ENCODE peak calls at places on chromosomes 16 and 17, in five cellular contexts. H is CD4-positive, alpha-beta T cell; M is PC-3; R is neuronal stem cell; P is H9. Y is an unnamed sample.

GRCh38 chr17:81390029-81390428 is 5.2 kb upstream of the BAHCC1 start:
- DNase-seq in R (no peak), M (no peak), H (no peak), P (no peak), Y (no peak)

GRCh38 chr16:75053791-75054555 is 55.1 kb downstream of the ZNRF1 start:
- DNase-seq in R (no peak), M (peak; percentile 71), H (no peak), P (no peak), Y (no peak)

GRCh38 chr17:19374136-19374535 is 4.2 kb upstream of the MAPK7 start:
- DNase-seq in P (no peak), M (no peak), H (no peak), R (no peak), Y (no peak)

GRCh38 chr17:72600934-72601333 is 480.1 kb downstream of the SOX9 start:
- DNase-seq in M (peak; percentile 56), P (no peak), R (no peak), H (no peak), Y (no peak)

GRCh38 chr17:73470369-73470768 is 158.6 kb upstream of the CDC42EP4 start:
- DNase-seq in R (no peak), H (no peak), P (no peak), M (no peak), Y (no peak)

GRCh38 chr16:12311309-12311708 is 334.8 kb downstream of the SNX29 start:
- DNase-seq in R (no peak), M (no peak), P (peak; percentile 77), H (no peak), Y (no peak)

GRCh38 chr16:59370717-59371116 is 636.6 kb upstream of the GOT2 start:
- DNase-seq in H (no peak), P (no peak), M (no peak), R (no peak), Y (no peak)

GRCh38 chr16:79928142-79928735 is 327.7 kb upstream of the MAF start:
- DNase-seq in P (no peak), M (no peak), H (no peak), R (no peak), Y (no peak)

GRCh38 chr16:88526906-88527185 is 43.4 kb upstream of the ZC3H18 start:
- DNase-seq in M (no peak), P (no peak), R (no peak), H (no peak), Y (no peak)

GRCh38 chr17:9725575-9725974 is 65.8 kb downstream of the DHRS7C start:
- DNase-seq in P (no peak), M (no peak), H (no peak), R (peak; percentile 29), Y (no peak)

GRCh38 chr17:82053556-82054263 is 2.0 kb downstream of the GPS1 start:
- DNase-seq in M (no peak), R (no peak), H (no peak), P (no peak), Y (no peak)

GRCh38 chr17:31517524-31517923 is 126.0 kb downstream of the RAB11FIP4 start:
- DNase-seq in M (peak; percentile 3), R (no peak), P (peak; percentile 82), H (no peak), Y (no peak)

GRCh38 chr16:89764711-89765201 is 43.4 kb downstream of the ZNF276 start:
- DNase-seq in H (no peak), M (no peak), R (no peak), P (no peak), Y (no peak)

GRCh38 chr17:34300652-34301390 is 15.3 kb downstream of the CCL11 start:
- DNase-seq in H (no peak), R (no peak), P (no peak), M (no peak), Y (no peak)

GRCh38 chr16:72823961-72824490 is 223.9 kb downstream of the ZFHX3 start:
- DNase-seq in R (no peak), M (no peak), P (no peak), H (no peak), Y (no peak)

GRCh38 chr17:46818319-46818928 is at the start of gene WNT3:
- DNase-seq in H (peak; percentile 20), R (no peak), P (peak; percentile 97), M (no peak), Y (no peak)

GRCh38 chr17:13079010-13079409 is 61.2 kb upstream of the ELAC2 start:
- DNase-seq in H (no peak), P (no peak), M (no peak), R (no peak), Y (no peak)

GRCh38 chr16:9102379-9102778 is 10.9 kb downstream of the HAPSTR1 start:
- DNase-seq in R (no peak), M (peak; percentile 22), H (no peak), P (no peak), Y (peak; percentile 81)

GRCh38 chr17:40067710-40068109 is 4.9 kb downstream of the THRA start:
- DNase-seq in R (no peak), M (no peak), P (peak; percentile 25), H (no peak), Y (no peak)

GRCh38 chr17:51164911-51165679 is 1.1 kb upstream of the NME2 start:
- DNase-seq in M (no peak), R (no peak), H (no peak), P (peak; percentile 74), Y (no peak)

GRCh38 chr17:31394544-31394943 is 3.1 kb downstream of the RAB11FIP4 start:
- DNase-seq in P (peak; percentile 85), M (peak; percentile 44), R (peak; percentile 72), H (no peak), Y (peak; percentile 57)

GRCh38 chr17:40284085-40284713 is 3.5 kb upstream of the CDC6 start:
- DNase-seq in H (no peak), R (no peak), M (peak; percentile 90), P (no peak), Y (no peak)

GRCh38 chr17:60863892-60864673 is 186.4 kb downstream of the BCAS3 start:
- DNase-seq in R (no peak), H (no peak), P (no peak), M (no peak), Y (no peak)

GRCh38 chr17:43588121-43588520 is 42.0 kb upstream of the ETV4 start:
- DNase-seq in R (no peak), P (no peak), H (no peak), M (no peak), Y (no peak)

GRCh38 chr16:31072540-31073072 is 1.4 kb downstream of the ZNF668 start:
- DNase-seq in R (peak; percentile 24), M (peak; percentile 48), H (no peak), P (no peak), Y (no peak)

GRCh38 chr17:61869138-61869537 is 5.8 kb upstream of the BRIP1 start:
- DNase-seq in H (no peak), R (no peak), M (no peak), P (no peak), Y (no peak)

GRCh38 chr16:26645629-26646028 is 421.1 kb upstream of the C16orf82 start:
- DNase-seq in R (peak; percentile 35), M (no peak), P (peak; percentile 78), H (peak; percentile 17), Y (no peak)

GRCh38 chr16:15443753-15444152 is 9.4 kb downstream of the BMERB1 start:
- DNase-seq in P (no peak), M (no peak), R (no peak), H (no peak), Y (no peak)

GRCh38 chr17:45852535-45853297 is 8.0 kb downstream of the SPPL2C start:
- DNase-seq in R (peak; percentile 76), M (peak; percentile 82), H (peak; percentile 45), P (peak; percentile 73), Y (peak; percentile 23)

GRCh38 chr17:61251939-61252865 is 147.4 kb upstream of the TBX2 start:
- DNase-seq in R (no peak), M (no peak), P (no peak), H (no peak), Y (peak; percentile 99)

GRCh38 chr17:4498461-4499397 is at the start of gene SPNS2:
- DNase-seq in P (peak; percentile 81), M (peak; percentile 48), R (peak; percentile 64), H (peak; percentile 24), Y (no peak)

GRCh38 chr17:82013341-82013740 is 9.3 kb downstream of the CENPX start:
- DNase-seq in P (no peak), R (no peak), M (no peak), H (no peak), Y (no peak)

GRCh38 chr17:10063730-10064221 is 134.6 kb downstream of the GAS7 start:
- DNase-seq in H (no peak), R (no peak), P (no peak), M (no peak), Y (no peak)

GRCh38 chr17:57750930-57751329 is 5.8 kb upstream of the CCDC182 start:
- DNase-seq in R (no peak), H (no peak), M (no peak), P (no peak), Y (no peak)

GRCh38 chr16:3465911-3466584 is 22.6 kb downstream of the NAA60 start:
- DNase-seq in R (no peak), H (no peak), M (no peak), P (no peak), Y (no peak)

GRCh38 chr16:3467182-3467581 is 23.7 kb downstream of the NAA60 start:
- DNase-seq in R (no peak), H (no peak), M (no peak), P (no peak), Y (no peak)

GRCh38 chr16:3467920-3468319 is 24.4 kb downstream of the NAA60 start:
- DNase-seq in P (no peak), H (no peak), R (no peak), M (peak; percentile 8), Y (no peak)

GRCh38 chr16:3468501-3468900 is 25.0 kb downstream of the NAA60 start:
- DNase-seq in P (peak; percentile 64), H (no peak), R (no peak), M (no peak), Y (no peak)

GRCh38 chr16:3465301-3465700 is 21.8 kb downstream of the NAA60 start:
- DNase-seq in R (no peak), M (no peak), H (no peak), P (no peak), Y (no peak)
- H3K27ac ChIP-seq in R (no peak overlapping the region), M (no peak overlapping the region), H (no peak overlapping the region), P (no peak overlapping the region), Y (no peak overlapping the region)

GRCh38 chr16:50578147-50578546 is 30.0 kb downstream of the NKD1 start:
- DNase-seq in M (no peak), P (no peak), H (no peak), R (no peak), Y (no peak)
- H3K27ac ChIP-seq in M (no peak overlapping the region), P (no peak overlapping the region), H (no peak overlapping the region), R (no peak overlapping the region), Y (no peak overlapping the region)

GRCh38 chr16:84226026-84226425 is 13.8 kb downstream of the KCNG4 start:
- DNase-seq in R (no peak), H (no peak), M (no peak), P (no peak), Y (no peak)
- H3K27ac ChIP-seq in R (no peak overlapping the region), H (no peak overlapping the region), M (no peak overlapping the region), P (no peak overlapping the region), Y (no peak overlapping the region)

GRCh38 chr17:75061618-75062017 is 14.6 kb downstream of the KCTD2 start:
- DNase-seq in H (no peak), P (no peak), R (no peak), M (no peak), Y (no peak)

GRCh38 chr17:75059369-75060345 is 12.6 kb downstream of the KCTD2 start:
- DNase-seq in H (no peak), R (no peak), M (peak; percentile 60), P (no peak), Y (peak; percentile 54)

GRCh38 chr17:75061055-75061438 is 14.0 kb downstream of the KCTD2 start:
- DNase-seq in P (no peak), M (no peak), H (no peak), R (no peak), Y (no peak)

GRCh38 chr17:75063201-75063600 is 16.2 kb downstream of the KCTD2 start:
- DNase-seq in P (no peak), M (no peak), R (no peak), H (no peak), Y (no peak)

GRCh38 chr17:75060434-75061054 is 13.5 kb downstream of the KCTD2 start:
- DNase-seq in P (no peak), H (no peak), M (no peak), R (no peak), Y (no peak)
- H3K27ac ChIP-seq in P (no peak overlapping the region), H (no peak overlapping the region), M (no peak overlapping the region), R (no peak overlapping the region), Y (no peak overlapping the region)